ENCODE peak calls at places on chromosomes 2 and 18, in eight cellular contexts. A is fibroblast of pulmonary artery, K is left ventricle myocardium inferior, L is activated B cell treated with CpG ODN at 0.5 μM for 24 hours, I is WTC11, V is A549, S is bronchial epithelial cell, W is mesothelial cell of epicardium. B is an unnamed sample.

GRCh38 chr2:54845094-54845493 is 121.6 kb downstream of the EML6 start:
- DNase-seq in A (no peak), K (no peak), L (no peak), I (no peak), V (no peak), S (no peak), W (no peak), B (no peak)

GRCh38 chr2:174901075-174901474 is 104.1 kb downstream of the CHN1 start:
- DNase-seq in A (no peak), K (no peak), L (no peak), I (no peak), V (no peak), S (no peak), W (no peak), B (peak; percentile 19)

GRCh38 chr2:208266641-208267335 is 733 bp downstream of the PIKFYVE start:
- DNase-seq in A (peak; percentile 48), K (no peak), L (no peak), I (no peak), V (no peak), S (peak; percentile 47), W (no peak), B (peak; percentile 32)

GRCh38 chr2:208379192-208379591 is 27.4 kb upstream of the PTH2R start:
- DNase-seq in A (no peak), K (no peak), L (no peak), I (no peak), V (no peak), S (no peak), W (no peak), B (no peak)

GRCh38 chr18:53838796-53839195 is 385.7 kb downstream of the MBD2 start:
- DNase-seq in A (no peak), K (no peak), L (no peak), I (no peak), V (no peak), S (no peak), W (no peak), B (no peak)

GRCh38 chr18:2146092-2146491 is 425.2 kb downstream of the METTL4 start:
- DNase-seq in A (no peak), K (no peak), L (no peak), I (no peak), V (no peak), S (peak; percentile 50), W (no peak), B (no peak)

GRCh38 chr2:83969085-83969484 is 490.0 kb downstream of the SUCLG1 start:
- DNase-seq in A (no peak), K (no peak), L (no peak), I (no peak), V (no peak), S (no peak), W (no peak), B (no peak)

GRCh38 chr18:2536493-2536892 is 34.8 kb downstream of the METTL4 start:
- DNase-seq in A (peak; percentile 75), K (no peak), L (no peak), I (no peak), V (no peak), S (peak; percentile 84), W (no peak), B (peak; percentile 82)

GRCh38 chr2:234363011-234363487 is 133.8 kb downstream of the ARL4C start:
- DNase-seq in A (peak; percentile 6), K (no peak), L (no peak), I (peak; percentile 71), V (peak; percentile 87), S (peak; percentile 12), W (no peak), B (peak; percentile 48)

GRCh38 chr18:68839701-68840100 is 41.8 kb downstream of the CCDC102B start:
- DNase-seq in A (no peak), K (no peak), L (no peak), I (no peak), V (no peak), S (no peak), W (no peak), B (no peak)

GRCh38 chr2:227376911-227377396 is 2.2 kb downstream of the TM4SF20 start:
- DNase-seq in A (peak; percentile 59), K (no peak), L (no peak), I (no peak), V (no peak), S (no peak), W (no peak), B (peak; percentile 70)

GRCh38 chr2:102669401-102669800 is 50.0 kb downstream of the SLC9A2 start:
- DNase-seq in A (no peak), K (no peak), L (no peak), I (no peak), V (no peak), S (no peak), W (no peak), B (no peak)

GRCh38 chr18:24370120-24370519 is 27.5 kb downstream of the OSBPL1A start:
- DNase-seq in A (no peak), K (no peak), L (no peak), I (no peak), V (no peak), S (no peak), W (no peak), B (no peak)

GRCh38 chr2:212708346-212708745 is 169.7 kb upstream of the ERBB4 start:
- DNase-seq in A (no peak), K (no peak), L (no peak), I (no peak), V (no peak), S (no peak), W (no peak), B (peak; percentile 21)

GRCh38 chr2:14944562-14945346 is 312.2 kb downstream of the LRATD1 start:
- DNase-seq in A (peak; percentile 1), K (no peak), L (no peak), I (peak; percentile 58), V (no peak), S (peak; percentile 38), W (no peak), B (peak; percentile 2)

GRCh38 chr2:120612931-120613330 is 122.7 kb upstream of the GLI2 start:
- DNase-seq in A (no peak), K (no peak), L (no peak), I (no peak), V (no peak), S (no peak), W (no peak), B (no peak)

GRCh38 chr18:22847867-22848451 is 85.2 kb upstream of the RBBP8 start:
- DNase-seq in A (no peak), K (no peak), L (no peak), I (no peak), V (no peak), S (no peak), W (no peak), B (no peak)

GRCh38 chr18:22844643-22845042 is 88.5 kb upstream of the RBBP8 start:
- DNase-seq in A (no peak), K (no peak), L (no peak), I (no peak), V (no peak), S (no peak), W (no peak), B (peak; percentile 44)

GRCh38 chr18:22847392-22847791 is 85.7 kb upstream of the RBBP8 start:
- DNase-seq in A (peak; percentile 59), K (no peak), L (no peak), I (no peak), V (no peak), S (no peak), W (no peak), B (peak; percentile 72)

GRCh38 chr18:22846697-22847096 is 86.4 kb upstream of the RBBP8 start:
- DNase-seq in A (no peak), K (no peak), L (no peak), I (no peak), V (no peak), S (no peak), W (no peak), B (no peak)

GRCh38 chr18:22846088-22846683 is 86.9 kb upstream of the RBBP8 start:
- DNase-seq in A (peak; percentile 50), K (no peak), L (no peak), I (no peak), V (peak; percentile 26), S (peak; percentile 64), W (no peak), B (peak; percentile 55)
- TF ChIP-seq CTCF in A (peak; percentile 57), K (peak; percentile 57), L (no peak), I (no peak), V (peak; percentile 47), S (peak; percentile 43), W (peak; percentile 33), B (peak; percentile 49)

GRCh38 chr2:156333951-156334495 is 1.5 kb upstream of the NR4A2 start:
- DNase-seq in A (peak; percentile 69), K (peak; percentile 72), L (peak; percentile 74), I (peak; percentile 73), V (no peak), S (no peak), W (peak; percentile 49), B (no peak)
- TF ChIP-seq CTCF in A (no peak), K (no peak), L (no peak), I (no peak), V (no peak), S (no peak), W (no peak), B (no peak)

DNA sequence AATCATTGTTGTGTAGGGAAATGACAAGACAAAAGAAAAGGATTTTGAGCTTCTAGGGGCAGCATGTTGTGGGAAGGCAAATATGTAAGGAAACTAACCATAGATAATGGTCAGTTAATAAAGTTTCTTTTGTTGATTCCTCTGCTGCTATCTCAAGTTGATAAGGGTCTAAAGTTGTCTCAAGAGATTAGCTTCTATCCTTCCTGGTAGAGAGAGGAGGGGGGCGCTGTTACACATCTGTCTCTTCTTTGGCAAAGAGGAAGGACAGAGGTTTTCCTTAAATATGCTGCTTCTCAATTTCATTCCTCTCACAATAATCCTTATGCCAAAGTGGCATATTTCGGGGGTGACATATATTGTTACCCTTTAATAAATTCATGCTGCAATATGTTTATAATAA is 944.0 kb downstream of the DPP10 start:
- DNase-seq in A (no peak), K (no peak), L (no peak), I (no peak), V (no peak), S (no peak), W (no peak), B (no peak)
- TF ChIP-seq CTCF in A (no peak), K (no peak), L (no peak), I (no peak), V (no peak), S (no peak), W (no peak), B (no peak)

GRCh38 chr2:237598468-237599208 is 8.1 kb upstream of the RAB17 start:
- DNase-seq in A (no peak), K (no peak), L (no peak), I (no peak), V (no peak), S (no peak), W (no peak), B (no peak)

GRCh38 chr2:237601453-237602116 is 11.1 kb upstream of the RAB17 start:
- DNase-seq in A (no peak), K (no peak), L (no peak), I (peak; percentile 46), V (no peak), S (no peak), W (no peak), B (no peak)

GRCh38 chr2:237599465-237600110 is 9.1 kb upstream of the RAB17 start:
- DNase-seq in A (no peak), K (no peak), L (no peak), I (no peak), V (no peak), S (no peak), W (no peak), B (no peak)

GRCh38 chr2:237602409-237602808 is 11.9 kb upstream of the RAB17 start:
- DNase-seq in A (no peak), K (no peak), L (no peak), I (no peak), V (no peak), S (no peak), W (no peak), B (no peak)

GRCh38 chr2:237600205-237600846 is 9.8 kb upstream of the RAB17 start:
- DNase-seq in A (peak; percentile 76), K (peak; percentile 62), L (no peak), I (no peak), V (no peak), S (no peak), W (no peak), B (peak; percentile 81)
- TF ChIP-seq CTCF in A (peak; percentile 47), K (peak; percentile 47), L (no peak), I (no peak), V (no peak), S (no peak), W (no peak), B (peak; percentile 55)